ENCODE peak calls at places on chromosome 6, in nine cellular contexts. J, B, U, W, O, D, S, T and M are unnamed samples.

GRCh38 chr6:70086806-70087205 is 216.1 kb downstream of the COL9A1 start:
- DNase-seq in J (no peak), B (no peak), U (no peak), W (no peak), O (no peak), D (no peak), S (no peak), T (no peak), M (no peak)

GRCh38 chr6:95230071-95230740 is 347.1 kb upstream of the MANEA start:
- DNase-seq in J (no peak), B (no peak), U (no peak), W (no peak), O (no peak), D (no peak), S (no peak), T (no peak), M (no peak)

GRCh38 chr6:151436814-151437213 is 15.1 kb downstream of the RMND1 start:
- DNase-seq in J (no peak), B (no peak), U (no peak), W (no peak), O (no peak), D (peak), S (no peak), T (peak), M (no peak)

GRCh38 chr6:40907198-40907701 is 131.8 kb downstream of the UNC5CL start:
- DNase-seq in J (no peak), B (no peak), U (no peak), W (no peak), O (no peak), D (peak), S (peak), T (peak), M (no peak)

GRCh38 chr6:18463429-18463828 is 76.3 kb downstream of the RNF144B start:
- DNase-seq in J (no peak), B (no peak), U (no peak), W (no peak), O (no peak), D (no peak), S (no peak), T (no peak), M (no peak)

GRCh38 chr6:109073344-109074235 is 21.1 kb downstream of the SESN1 start:
- DNase-seq in J (peak), B (peak), U (peak), W (peak), O (no peak), D (peak), S (peak), T (peak), M (no peak)

GRCh38 chr6:38573800-38574395 is 65.8 kb downstream of the BTBD9 start:
- DNase-seq in J (no peak), B (no peak), U (no peak), W (no peak), O (no peak), D (no peak), S (no peak), T (peak), M (no peak)

GRCh38 chr6:93419304-93420162 is at the start of gene EPHA7:
- DNase-seq in J (peak), B (peak), U (peak), W (no peak), O (peak), D (peak), S (peak), T (peak), M (peak)